ENCODE peak calls at places on chromosomes 13 and 19, in four cellular contexts. One of them, this sample, is unnamed.

GRCh38 chr13:49517461-49517860 is 21.7 kb downstream of the PHF11 start:
- DNase-seq in neuronal stem cell: no peak
- DNase-seq in H7: peak; percentile 45
- DNase-seq in skeletal muscle cell: no peak
- DNase-seq in this sample: no peak

GRCh38 chr13:99982741-99983400 is 1.3 kb downstream of the ZIC2 start:
- DNase-seq in neuronal stem cell: no peak
- DNase-seq in H7: peak; percentile 33
- DNase-seq in skeletal muscle cell: no peak
- DNase-seq in this sample: no peak

GRCh38 chr19:3058009-3058820 is 4.1 kb downstream of the TLE5 start:
- DNase-seq in neuronal stem cell: no peak
- DNase-seq in H7: peak; percentile 44
- DNase-seq in skeletal muscle cell: no peak
- DNase-seq in this sample: no peak

GRCh38 chr19:14048439-14049153 is 13.3 kb downstream of the PALM3 start:
- DNase-seq in neuronal stem cell: peak; percentile 30
- DNase-seq in H7: peak; percentile 94
- DNase-seq in skeletal muscle cell: no peak
- DNase-seq in this sample: peak; percentile 80

GRCh38 chr13:74966814-74967213 is 515.2 kb downstream of the TBC1D4 start:
- DNase-seq in neuronal stem cell: no peak
- DNase-seq in H7: no peak
- DNase-seq in skeletal muscle cell: no peak
- DNase-seq in this sample: no peak

GRCh38 chr19:55353803-55354697 is 469 bp downstream of the COX6B2 start:
- DNase-seq in neuronal stem cell: no peak
- DNase-seq in H7: peak; percentile 99
- DNase-seq in skeletal muscle cell: no peak
- DNase-seq in this sample: peak; percentile 84

GRCh38 chr13:26601669-26602068 is 44.2 kb downstream of the WASF3 start:
- DNase-seq in neuronal stem cell: no peak
- DNase-seq in H7: no peak
- DNase-seq in skeletal muscle cell: no peak
- DNase-seq in this sample: no peak

GRCh38 chr13:95536629-95537241 is 15.8 kb upstream of the CLDN10 start:
- DNase-seq in neuronal stem cell: no peak
- DNase-seq in H7: no peak
- DNase-seq in skeletal muscle cell: no peak
- DNase-seq in this sample: no peak

GRCh38 chr13:81874681-81875661 is 1534.0 kb upstream of the SPRY2 start:
- DNase-seq in neuronal stem cell: no peak
- DNase-seq in H7: peak; percentile 36
- DNase-seq in skeletal muscle cell: no peak
- DNase-seq in this sample: no peak

GRCh38 chr19:4456843-4457653 is 546 bp downstream of the UBXN6 start:
- DNase-seq in neuronal stem cell: peak; percentile 82
- DNase-seq in H7: peak; percentile 99
- DNase-seq in skeletal muscle cell: peak; percentile 35
- DNase-seq in this sample: peak; percentile 47

GRCh38 chr13:40344270-40345148 is 321.9 kb downstream of the FOXO1 start:
- DNase-seq in neuronal stem cell: no peak
- DNase-seq in H7: no peak
- DNase-seq in skeletal muscle cell: no peak
- DNase-seq in this sample: no peak

DNA sequence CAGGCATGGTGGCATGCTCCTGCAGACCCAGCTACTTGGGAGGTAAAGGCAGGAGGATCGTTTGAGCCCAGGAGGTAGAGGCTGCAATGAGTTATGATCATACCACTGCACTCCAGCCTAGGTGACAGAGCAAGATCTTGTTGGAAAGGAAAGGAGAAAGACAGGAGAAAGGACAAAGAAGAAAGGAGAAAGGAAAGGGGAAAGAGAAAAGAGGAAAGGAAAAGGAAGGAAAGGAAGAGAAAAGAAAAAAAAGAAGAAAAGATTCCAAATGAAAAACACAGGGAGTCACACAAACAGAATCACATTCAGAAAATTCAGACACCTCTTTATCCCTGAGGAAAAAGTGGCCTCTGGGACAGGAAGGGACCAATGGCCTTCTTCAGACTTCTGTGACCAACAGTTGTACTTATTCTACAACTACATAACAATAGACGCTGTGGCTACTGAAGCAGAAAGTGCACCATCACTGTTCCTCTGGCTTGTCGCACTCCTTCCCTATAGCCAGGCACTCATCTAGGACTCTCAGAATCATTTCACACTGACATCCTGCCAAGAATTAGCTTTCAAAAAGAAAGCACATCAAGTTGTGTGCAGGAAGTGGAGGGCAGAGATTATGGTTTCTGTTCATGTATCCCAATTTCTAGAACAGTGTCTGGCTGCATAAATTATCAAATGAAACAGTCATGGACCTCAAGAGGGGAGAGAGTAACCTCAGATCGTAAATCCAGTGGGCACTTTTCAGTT is 5.9 kb downstream of the MTMR6 start:
- DNase-seq in neuronal stem cell: no peak
- DNase-seq in H7: no peak
- DNase-seq in skeletal muscle cell: no peak
- DNase-seq in this sample: no peak
- H3K4me3 ChIP-seq in neuronal stem cell: no peak overlapping the region
- H3K4me3 ChIP-seq in H7: no peak overlapping the region
- H3K4me3 ChIP-seq in skeletal muscle cell: no peak overlapping the region
- H3K4me3 ChIP-seq in this sample: no peak overlapping the region

DNA sequence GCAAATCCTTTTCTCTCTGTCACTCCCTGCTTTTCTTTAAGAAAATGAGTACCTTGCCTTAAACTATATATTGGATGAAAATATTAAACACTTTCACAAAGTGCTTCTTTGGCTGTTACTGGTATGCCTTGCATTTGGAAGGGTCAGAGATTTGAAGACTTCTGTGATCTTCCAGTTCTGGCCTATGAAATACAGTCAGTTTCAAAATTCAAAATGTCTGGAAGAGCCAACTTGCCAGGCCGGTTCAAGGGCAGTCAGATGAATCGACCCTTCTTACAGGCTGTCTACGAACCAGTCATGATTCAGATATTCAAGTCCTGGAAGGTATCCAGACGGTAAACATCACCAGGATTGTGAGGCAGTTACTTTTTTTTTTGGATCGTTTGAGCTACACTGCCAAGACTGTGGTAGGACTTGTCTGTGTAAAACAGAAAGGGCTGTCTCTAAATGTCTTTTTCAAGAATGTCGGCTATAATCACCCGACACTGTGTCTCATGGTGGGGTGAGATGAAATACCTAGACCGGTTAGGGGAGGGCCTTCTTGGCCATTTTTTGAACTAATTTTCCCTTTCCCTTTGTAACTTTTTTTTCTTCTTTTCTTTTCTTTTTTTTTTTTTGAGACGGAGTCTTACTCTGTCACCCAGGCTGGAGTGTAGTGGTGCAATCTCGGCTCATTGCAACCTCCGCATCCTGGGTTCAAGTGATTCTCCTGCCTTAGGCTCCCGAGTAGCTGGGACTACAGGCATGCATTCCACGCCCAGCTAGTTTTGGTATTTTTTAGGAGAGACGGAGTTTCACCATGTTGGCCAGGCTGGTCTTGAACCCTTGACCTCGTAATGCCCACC is 11.2 kb downstream of the ACTN4 start:
- DNase-seq in neuronal stem cell: no peak
- DNase-seq in H7: no peak
- DNase-seq in skeletal muscle cell: peak; percentile 97
- DNase-seq in this sample: peak; percentile 70
- H3K4me3 ChIP-seq in neuronal stem cell: no peak overlapping the region
- H3K4me3 ChIP-seq in H7: no peak overlapping the region
- H3K4me3 ChIP-seq in skeletal muscle cell: peak overlapping the region; percentile 1
- H3K4me3 ChIP-seq in this sample: no peak overlapping the region

DNA sequence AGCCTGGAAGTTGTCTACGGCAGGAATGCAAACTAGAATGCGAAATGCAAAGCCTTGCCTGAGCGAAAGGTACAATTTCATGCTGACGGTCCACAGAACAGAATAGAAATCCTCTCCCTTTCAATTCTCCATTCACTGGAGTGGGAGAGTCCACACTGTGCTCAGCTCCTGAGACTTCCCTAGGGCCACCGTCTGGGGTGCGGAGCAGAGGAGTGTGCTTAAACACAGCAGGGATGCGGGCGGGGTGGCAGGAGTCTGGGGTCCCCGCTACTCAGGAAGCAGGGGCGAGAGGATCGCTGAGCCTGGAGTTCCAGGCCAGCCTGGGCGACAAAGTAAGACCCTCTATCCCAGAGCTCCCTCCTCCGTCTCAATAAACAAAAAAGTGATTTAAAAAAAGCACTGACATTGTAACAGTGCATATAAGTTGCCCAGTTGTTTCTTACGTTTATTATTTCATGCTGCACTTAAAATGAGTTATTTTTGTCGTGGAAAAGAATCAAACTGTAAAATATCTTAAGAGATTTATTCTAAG is 614 bp upstream of the ZNF816 start:
- DNase-seq in neuronal stem cell: no peak
- DNase-seq in H7: peak; percentile 42
- DNase-seq in skeletal muscle cell: no peak
- DNase-seq in this sample: peak; percentile 33
- H3K4me3 ChIP-seq in neuronal stem cell: peak overlapping the region; percentile 78
- H3K4me3 ChIP-seq in H7: peak overlapping the region; percentile 50
- H3K4me3 ChIP-seq in skeletal muscle cell: peak overlapping the region; percentile 78
- H3K4me3 ChIP-seq in this sample: peak overlapping the region; percentile 59

DNA sequence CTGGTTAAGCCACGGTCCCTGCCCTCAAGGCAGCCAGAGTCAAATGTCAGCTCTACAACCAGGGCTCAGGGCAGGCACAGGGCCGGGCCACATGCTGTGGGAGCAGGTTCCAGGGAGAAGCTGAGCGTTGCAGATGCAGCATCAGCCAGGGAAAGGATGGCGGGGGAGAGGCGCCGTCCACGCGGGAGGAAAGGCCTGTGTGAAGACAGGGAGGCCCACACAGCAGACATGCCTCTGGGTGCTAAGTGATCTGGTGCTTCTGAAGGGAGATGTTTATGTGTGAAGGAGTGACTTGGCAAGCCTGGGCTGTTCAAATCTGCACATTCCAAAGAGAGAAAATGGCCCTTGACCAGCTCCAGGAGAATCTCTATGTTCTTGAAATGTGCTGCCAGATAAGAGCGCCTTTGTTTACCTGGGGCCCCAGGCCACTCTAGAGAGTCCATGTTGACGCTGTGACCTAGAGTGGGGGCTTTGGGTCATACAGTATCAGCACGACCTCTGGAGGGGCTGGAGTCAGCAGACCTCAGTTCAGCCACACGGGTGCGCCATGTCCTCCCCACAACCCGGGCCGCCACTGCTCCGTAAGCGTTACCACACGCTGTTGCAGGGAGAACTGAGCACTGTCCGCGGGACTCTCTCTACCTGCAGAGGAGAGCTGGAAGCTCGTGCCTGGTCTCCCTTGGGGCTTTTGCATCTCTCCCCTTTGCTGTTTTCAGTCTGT is 15.9 kb upstream of the ATF5 start:
- DNase-seq in neuronal stem cell: no peak
- DNase-seq in H7: peak; percentile 84
- DNase-seq in skeletal muscle cell: no peak
- DNase-seq in this sample: no peak
- H3K4me3 ChIP-seq in neuronal stem cell: no peak overlapping the region
- H3K4me3 ChIP-seq in H7: no peak overlapping the region
- H3K4me3 ChIP-seq in skeletal muscle cell: no peak overlapping the region
- H3K4me3 ChIP-seq in this sample: no peak overlapping the region

GRCh38 chr19:15195987-15196682 is 4.7 kb downstream of the NOTCH3 start:
- DNase-seq in neuronal stem cell: no peak
- DNase-seq in H7: peak; percentile 97
- DNase-seq in skeletal muscle cell: no peak
- DNase-seq in this sample: peak; percentile 90
- H3K4me3 ChIP-seq in neuronal stem cell: no peak overlapping the region
- H3K4me3 ChIP-seq in H7: peak overlapping the region; percentile 53
- H3K4me3 ChIP-seq in skeletal muscle cell: peak overlapping the region; percentile 31
- H3K4me3 ChIP-seq in this sample: peak overlapping the region; percentile 25

GRCh38 chr13:112967666-112968379 is 1.2 kb upstream of the MCF2L start:
- DNase-seq in neuronal stem cell: peak; percentile 40
- DNase-seq in H7: no peak
- DNase-seq in skeletal muscle cell: no peak
- DNase-seq in this sample: no peak
- H3K4me3 ChIP-seq in neuronal stem cell: no peak overlapping the region
- H3K4me3 ChIP-seq in H7: peak overlapping the region; percentile 72
- H3K4me3 ChIP-seq in skeletal muscle cell: no peak overlapping the region
- H3K4me3 ChIP-seq in this sample: peak overlapping the region; percentile 42

GRCh38 chr19:35205733-35206323 is 22.7 kb downstream of the FAM187B start:
- DNase-seq in neuronal stem cell: no peak
- DNase-seq in H7: no peak
- DNase-seq in skeletal muscle cell: no peak
- DNase-seq in this sample: no peak

GRCh38 chr19:35206855-35207254 is 21.7 kb downstream of the FAM187B start:
- DNase-seq in neuronal stem cell: no peak
- DNase-seq in H7: no peak
- DNase-seq in skeletal muscle cell: no peak
- DNase-seq in this sample: peak; percentile 10

GRCh38 chr19:35207391-35207871 is 21.1 kb downstream of the FAM187B start:
- DNase-seq in neuronal stem cell: no peak
- DNase-seq in H7: no peak
- DNase-seq in skeletal muscle cell: no peak
- DNase-seq in this sample: peak; percentile 4

GRCh38 chr19:35204799-35205732 is 23.5 kb downstream of the FAM187B start:
- DNase-seq in neuronal stem cell: no peak
- DNase-seq in H7: no peak
- DNase-seq in skeletal muscle cell: no peak
- DNase-seq in this sample: peak; percentile 39

GRCh38 chr19:35206379-35206778 is 22.2 kb downstream of the FAM187B start:
- DNase-seq in neuronal stem cell: no peak
- DNase-seq in H7: no peak
- DNase-seq in skeletal muscle cell: no peak
- DNase-seq in this sample: no peak
- H3K4me3 ChIP-seq in neuronal stem cell: no peak overlapping the region
- H3K4me3 ChIP-seq in H7: no peak overlapping the region
- H3K4me3 ChIP-seq in skeletal muscle cell: no peak overlapping the region
- H3K4me3 ChIP-seq in this sample: no peak overlapping the region

This sample was measured in colonic mucosa.